ENCODE peak calls at places on chromosomes 1 and 21, in five cellular contexts. One of them, this sample, is unnamed.
A peak's percentile ranks its signal among the peaks of the same experiment; 100 is the strongest.

GRCh38 chr1:162905759-162906158 is 44.8 kb upstream of the CCDC190 start:
- DNase-seq in A549: peak; percentile 14
- DNase-seq in foreskin fibroblast: peak; percentile 71
- DNase-seq in upper lobe of left lung: no peak
- DNase-seq in cardiac muscle cell: no peak
- DNase-seq in this sample: no peak

GRCh38 chr1:115099693-115100050 is 10.4 kb upstream of the TSPAN2 start:
- DNase-seq in A549: no peak
- DNase-seq in foreskin fibroblast: no peak
- DNase-seq in upper lobe of left lung: no peak
- DNase-seq in cardiac muscle cell: no peak
- DNase-seq in this sample: no peak

GRCh38 chr1:22778842-22779520 is 68.3 kb downstream of the EPHB2 start:
- DNase-seq in A549: no peak
- DNase-seq in foreskin fibroblast: no peak
- DNase-seq in upper lobe of left lung: peak; percentile 80
- DNase-seq in cardiac muscle cell: no peak
- DNase-seq in this sample: no peak

GRCh38 chr1:153760440-153760839 is 14.8 kb upstream of the SLC27A3 start:
- DNase-seq in A549: no peak
- DNase-seq in foreskin fibroblast: peak; percentile 63
- DNase-seq in upper lobe of left lung: no peak
- DNase-seq in cardiac muscle cell: no peak
- DNase-seq in this sample: no peak

GRCh38 chr21:42336065-42336464 is 14.7 kb downstream of the TFF2 start:
- DNase-seq in A549: no peak
- DNase-seq in foreskin fibroblast: no peak
- DNase-seq in upper lobe of left lung: no peak
- DNase-seq in cardiac muscle cell: peak; percentile 47
- DNase-seq in this sample: no peak

GRCh38 chr1:243946946-243947345 is 96.9 kb upstream of the AKT3 start:
- DNase-seq in A549: peak; percentile 45
- DNase-seq in foreskin fibroblast: no peak
- DNase-seq in upper lobe of left lung: no peak
- DNase-seq in cardiac muscle cell: no peak
- DNase-seq in this sample: no peak

GRCh38 chr1:204323887-204324286 is 35.8 kb downstream of the PLEKHA6 start:
- DNase-seq in A549: peak; percentile 45
- DNase-seq in foreskin fibroblast: peak; percentile 87
- DNase-seq in upper lobe of left lung: no peak
- DNase-seq in cardiac muscle cell: peak; percentile 50
- DNase-seq in this sample: no peak

GRCh38 chr1:116944613-116945012 is 34.9 kb downstream of the PTGFRN start:
- DNase-seq in A549: no peak
- DNase-seq in foreskin fibroblast: no peak
- DNase-seq in upper lobe of left lung: peak; percentile 80
- DNase-seq in cardiac muscle cell: no peak
- DNase-seq in this sample: no peak

GRCh38 chr1:25891606-25892005 is 14.6 kb downstream of the STMN1 start:
- DNase-seq in A549: no peak
- DNase-seq in foreskin fibroblast: no peak
- DNase-seq in upper lobe of left lung: no peak
- DNase-seq in cardiac muscle cell: no peak
- DNase-seq in this sample: no peak

GRCh38 chr1:25888426-25888987 is 13.0 kb upstream of the PAQR7 start:
- DNase-seq in A549: no peak
- DNase-seq in foreskin fibroblast: no peak
- DNase-seq in upper lobe of left lung: no peak
- DNase-seq in cardiac muscle cell: no peak
- DNase-seq in this sample: no peak

GRCh38 chr1:25893072-25893604 is 13.1 kb downstream of the STMN1 start:
- DNase-seq in A549: no peak
- DNase-seq in foreskin fibroblast: no peak
- DNase-seq in upper lobe of left lung: no peak
- DNase-seq in cardiac muscle cell: no peak
- DNase-seq in this sample: no peak

GRCh38 chr1:25890249-25891034 is 14.9 kb upstream of the PAQR7 start:
- DNase-seq in A549: peak; percentile 80
- DNase-seq in foreskin fibroblast: no peak
- DNase-seq in upper lobe of left lung: no peak
- DNase-seq in cardiac muscle cell: no peak
- DNase-seq in this sample: no peak

DNA sequence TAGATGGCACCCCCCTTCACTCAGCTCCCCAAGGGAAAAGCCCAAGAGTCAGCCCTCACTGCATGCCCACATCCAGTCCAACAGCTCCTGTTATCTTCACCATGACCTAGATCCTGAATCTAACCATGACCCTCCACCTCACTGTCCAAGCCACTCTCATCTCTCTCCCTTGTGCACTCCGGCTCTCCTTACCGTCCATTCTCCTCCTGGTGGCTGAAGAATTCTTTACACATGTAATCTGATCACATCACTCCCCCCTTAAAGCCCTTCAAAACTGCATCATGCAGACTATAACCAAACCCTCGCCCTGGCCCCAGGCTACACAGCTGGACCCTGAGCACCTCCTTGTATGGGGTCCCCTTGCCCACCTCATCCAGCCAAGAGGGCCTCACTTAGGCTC is 14.0 kb upstream of the PAQR7 start:
- DNase-seq in A549: peak; percentile 32
- DNase-seq in foreskin fibroblast: no peak
- DNase-seq in upper lobe of left lung: no peak
- DNase-seq in cardiac muscle cell: no peak
- DNase-seq in this sample: no peak
- TF ChIP-seq CTCF in A549: no peak
- TF ChIP-seq CTCF in foreskin fibroblast: peak; percentile 22
- TF ChIP-seq CTCF in upper lobe of left lung: no peak
- TF ChIP-seq CTCF in cardiac muscle cell: peak; percentile 6
- TF ChIP-seq CTCF in this sample: no peak

DNA sequence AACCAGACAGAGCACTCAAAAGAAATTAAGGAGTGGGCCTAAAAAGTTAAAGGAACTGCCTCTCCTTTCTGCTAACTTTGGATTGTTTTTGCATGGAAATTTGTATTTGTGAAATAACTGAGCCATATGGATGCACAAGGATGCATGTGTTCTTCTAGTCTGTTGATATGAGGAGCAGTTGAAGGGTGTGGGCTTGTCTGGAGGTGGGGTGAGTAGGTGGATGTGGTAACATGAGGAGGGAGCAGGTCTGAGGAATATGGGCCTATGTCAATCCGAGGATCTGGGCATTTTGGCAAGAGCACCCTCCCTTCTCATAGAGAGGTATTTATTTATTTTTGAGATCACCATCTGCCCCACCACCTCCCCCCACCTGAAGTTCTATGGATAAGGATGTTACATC is 13.4 kb downstream of the CACNA1E start:
- DNase-seq in A549: no peak
- DNase-seq in foreskin fibroblast: no peak
- DNase-seq in upper lobe of left lung: no peak
- DNase-seq in cardiac muscle cell: no peak
- DNase-seq in this sample: no peak
- TF ChIP-seq CTCF in A549: no peak
- TF ChIP-seq CTCF in foreskin fibroblast: no peak
- TF ChIP-seq CTCF in upper lobe of left lung: no peak
- TF ChIP-seq CTCF in cardiac muscle cell: no peak
- TF ChIP-seq CTCF in this sample: no peak

GRCh38 chr1:43786975-43787374 is 79.6 kb downstream of the ST3GAL3 start:
- DNase-seq in A549: no peak
- DNase-seq in foreskin fibroblast: peak; percentile 65
- DNase-seq in upper lobe of left lung: no peak
- DNase-seq in cardiac muscle cell: peak; percentile 64
- DNase-seq in this sample: no peak

GRCh38 chr1:43786201-43786958 is 79.0 kb downstream of the ST3GAL3 start:
- DNase-seq in A549: no peak
- DNase-seq in foreskin fibroblast: no peak
- DNase-seq in upper lobe of left lung: no peak
- DNase-seq in cardiac muscle cell: no peak
- DNase-seq in this sample: no peak

GRCh38 chr1:43791243-43791642 is 83.9 kb downstream of the ST3GAL3 start:
- DNase-seq in A549: no peak
- DNase-seq in foreskin fibroblast: no peak
- DNase-seq in upper lobe of left lung: no peak
- DNase-seq in cardiac muscle cell: no peak
- DNase-seq in this sample: no peak

GRCh38 chr1:43789604-43790288 is 82.4 kb downstream of the ST3GAL3 start:
- DNase-seq in A549: no peak
- DNase-seq in foreskin fibroblast: no peak
- DNase-seq in upper lobe of left lung: no peak
- DNase-seq in cardiac muscle cell: no peak
- DNase-seq in this sample: no peak
- TF ChIP-seq CTCF in A549: no peak
- TF ChIP-seq CTCF in foreskin fibroblast: no peak
- TF ChIP-seq CTCF in upper lobe of left lung: no peak
- TF ChIP-seq CTCF in cardiac muscle cell: no peak
- TF ChIP-seq CTCF in this sample: no peak

GRCh38 chr1:248884632-248885295 is 21.3 kb upstream of the PGBD2 start:
- DNase-seq in A549: no peak
- DNase-seq in foreskin fibroblast: no peak
- DNase-seq in upper lobe of left lung: no peak
- DNase-seq in cardiac muscle cell: no peak
- DNase-seq in this sample: no peak
- TF ChIP-seq CTCF in A549: no peak
- TF ChIP-seq CTCF in foreskin fibroblast: no peak
- TF ChIP-seq CTCF in upper lobe of left lung: no peak
- TF ChIP-seq CTCF in cardiac muscle cell: no peak
- TF ChIP-seq CTCF in this sample: no peak

GRCh38 chr1:13836631-13837030 is 136.6 kb downstream of the PRDM2 start:
- DNase-seq in A549: no peak
- DNase-seq in foreskin fibroblast: no peak
- DNase-seq in upper lobe of left lung: no peak
- DNase-seq in cardiac muscle cell: no peak
- DNase-seq in this sample: no peak
- TF ChIP-seq CTCF in A549: no peak
- TF ChIP-seq CTCF in foreskin fibroblast: no peak
- TF ChIP-seq CTCF in upper lobe of left lung: no peak
- TF ChIP-seq CTCF in cardiac muscle cell: no peak
- TF ChIP-seq CTCF in this sample: no peak

DNA sequence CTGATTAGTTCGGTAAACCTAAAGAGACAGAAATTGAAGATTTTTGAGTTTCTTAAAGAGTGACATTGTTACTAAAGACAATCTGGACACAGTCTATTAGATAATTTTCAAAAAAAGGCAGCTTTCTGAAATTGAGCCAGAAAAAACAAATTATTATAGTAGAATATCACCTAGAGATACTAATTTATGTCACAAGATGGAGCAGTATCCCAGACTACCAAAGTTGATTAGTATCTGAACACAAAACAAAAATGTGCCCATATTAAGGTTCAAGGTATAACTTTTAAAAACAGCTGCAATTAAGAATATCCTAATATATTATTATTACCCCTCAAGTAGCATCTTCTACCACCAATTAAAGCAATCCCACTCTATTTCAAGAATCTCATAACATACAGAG is 40.5 kb upstream of the SYT2 start:
- DNase-seq in A549: no peak
- DNase-seq in foreskin fibroblast: no peak
- DNase-seq in upper lobe of left lung: no peak
- DNase-seq in cardiac muscle cell: no peak
- DNase-seq in this sample: no peak
- TF ChIP-seq CTCF in A549: peak; percentile 18
- TF ChIP-seq CTCF in foreskin fibroblast: no peak
- TF ChIP-seq CTCF in upper lobe of left lung: no peak
- TF ChIP-seq CTCF in cardiac muscle cell: no peak
- TF ChIP-seq CTCF in this sample: no peak